ENCODE peak calls at places on chromosomes 6 and 20, in five cellular contexts. R, H, O, U and V are unnamed samples.

GRCh38 chr6:159172066-159172465 is 2.9 kb downstream of the FNDC1 start:
- DNase-seq in R (no peak), O (no peak), U (no peak), H (no peak), V (no peak)

GRCh38 chr6:17866876-17867444 is 120.5 kb downstream of the KIF13A start:
- DNase-seq in O (no peak), R (no peak), U (no peak), H (no peak), V (no peak)

GRCh38 chr6:38460216-38460615 is 179.5 kb downstream of the BTBD9 start:
- DNase-seq in H (no peak), R (no peak), O (no peak), U (no peak), V (no peak)

GRCh38 chr6:37607949-37608348 is 89.7 kb downstream of the MDGA1 start:
- DNase-seq in H (no peak), O (no peak), R (no peak), U (no peak), V (no peak)

GRCh38 chr6:52984247-52984646 is 10.8 kb downstream of the GSTA4 start:
- DNase-seq in U (no peak), O (peak; percentile 47), H (no peak), R (no peak), V (no peak)

GRCh38 chr6:139290787-139291294 is 957 bp downstream of the TXLNB start:
- DNase-seq in H (no peak), U (no peak), O (peak; percentile 36), R (no peak), V (no peak)

GRCh38 chr20:4812641-4813075 is 90.9 kb downstream of the PRND start:
- DNase-seq in U (no peak), R (no peak), H (no peak), O (no peak), V (no peak)

GRCh38 chr6:43723737-43724295 is 36.2 kb upstream of the MRPS18A start:
- DNase-seq in H (peak; percentile 77), O (peak; percentile 50), R (peak; percentile 89), U (peak; percentile 68), V (peak; percentile 17)

GRCh38 chr6:103124471-103124870 is 1731.0 kb downstream of the GRIK2 start:
- DNase-seq in U (no peak), H (no peak), O (no peak), R (no peak), V (no peak)

GRCh38 chr20:59752704-59753460 is 148.5 kb downstream of the PHACTR3 start:
- DNase-seq in O (no peak), R (no peak), H (no peak), U (no peak), V (no peak)

GRCh38 chr6:32085759-32086458 is 23.2 kb downstream of the TNXB start:
- DNase-seq in O (no peak), H (no peak), R (no peak), U (no peak), V (no peak)

GRCh38 chr20:20448891-20449290 is 81.0 kb downstream of the INSM1 start:
- DNase-seq in R (no peak), O (no peak), H (peak; percentile 17), U (no peak), V (peak; percentile 48)

GRCh38 chr6:160837146-160837545 is 135.1 kb downstream of the PLG start:
- DNase-seq in U (no peak), H (no peak), O (no peak), R (no peak), V (no peak)